ENCODE peak calls at places on chromosomes 1 and 21, in seven cellular contexts. Q is pancreas; B is CD8-positive, alpha-beta memory T cell; G is brain microvascular endothelial cell; Y is HL-60; I is psoas muscle; U is aorta. C is an unnamed sample.

GRCh38 chr1:91643431-91643830 is 142.8 kb downstream of the CDC7 start:
- DNase-seq in Y (no peak), I (no peak), G (no peak), Q (no peak), U (no peak), B (no peak), C (no peak)

GRCh38 chr1:19210772-19211549 is 895 bp upstream of the UBR4 start:
- DNase-seq in B (no peak), Q (no peak), U (no peak), Y (no peak), G (no peak), I (no peak), C (no peak)

GRCh38 chr1:119048624-119049404 is 60.7 kb upstream of the TBX15 start:
- DNase-seq in I (no peak), Y (no peak), B (no peak), U (no peak), Q (no peak), G (no peak), C (no peak)

GRCh38 chr1:246005067-246005466 is 502.0 kb downstream of the SMYD3 start:
- DNase-seq in G (peak; percentile 82), B (no peak), Y (no peak), I (no peak), U (no peak), Q (no peak), C (no peak)

GRCh38 chr1:47450606-47451005 is 12.8 kb downstream of the FOXD2 start:
- DNase-seq in Y (no peak), I (no peak), U (no peak), B (no peak), Q (no peak), G (no peak), C (no peak)

GRCh38 chr1:74506311-74506710 is 6.1 kb downstream of the LRRC53 start:
- DNase-seq in I (no peak), Y (no peak), G (no peak), U (no peak), B (no peak), Q (no peak), C (no peak)

GRCh38 chr1:54054438-54054749 is 986 bp downstream of the TCEANC2 start:
- DNase-seq in U (no peak), Y (no peak), Q (no peak), G (no peak), B (no peak), I (no peak), C (no peak)

GRCh38 chr1:234782057-234782800 is 172.3 kb upstream of the IRF2BP2 start:
- DNase-seq in I (no peak), Q (no peak), Y (no peak), G (no peak), U (no peak), B (no peak), C (no peak)

GRCh38 chr1:94942171-94943128 is 15.5 kb upstream of the CNN3 start:
- DNase-seq in G (no peak), Y (no peak), B (no peak), Q (no peak), U (no peak), I (no peak), C (no peak)

GRCh38 chr1:16015960-16016901 is 1.6 kb downstream of the HSPB7 start:
- DNase-seq in I (peak; percentile 95), U (peak; percentile 92), G (no peak), Q (peak; percentile 71), Y (no peak), B (no peak), C (no peak)

GRCh38 chr1:201598396-201598795 is 59.5 kb downstream of the NAV1 start:
- DNase-seq in Y (no peak), U (no peak), B (no peak), Q (no peak), G (no peak), I (no peak), C (no peak)

GRCh38 chr1:89863165-89863835 is 42.5 kb downstream of the LRRC8D start:
- DNase-seq in I (no peak), U (no peak), Q (no peak), B (no peak), Y (no peak), G (no peak), C (no peak)

GRCh38 chr1:12472798-12473551 is 145.0 kb downstream of the DHRS3 start:
- DNase-seq in Q (no peak), I (no peak), B (peak; percentile 14), U (no peak), Y (no peak), G (peak; percentile 50), C (no peak)

GRCh38 chr1:220483700-220484099 is 44.2 kb upstream of the MARK1 start:
- DNase-seq in I (no peak), Q (no peak), Y (no peak), G (no peak), U (no peak), B (no peak), C (no peak)

GRCh38 chr21:44054710-44055109 is 42.6 kb downstream of the TRAPPC10 start:
- DNase-seq in I (no peak), Y (no peak), G (peak; percentile 65), Q (no peak), B (no peak), U (no peak), C (no peak)

GRCh38 chr1:203512830-203513578 is 19.1 kb downstream of the OPTC start:
- DNase-seq in U (peak; percentile 79), B (no peak), Q (no peak), Y (peak; percentile 70), I (no peak), G (peak; percentile 93), C (peak; percentile 80)

GRCh38 chr1:186531561-186532165 is 70.7 kb upstream of the PDC start:
- DNase-seq in U (no peak), I (no peak), Q (no peak), B (no peak), Y (no peak), G (peak; percentile 85), C (no peak)

GRCh38 chr21:20329636-20330035 is 668.6 kb upstream of the NCAM2 start:
- DNase-seq in G (no peak), B (no peak), Y (no peak), Q (no peak), U (no peak), I (no peak), C (no peak)

GRCh38 chr1:15525043-15525958 is 1.3 kb upstream of the CASP9 start:
- DNase-seq in I (no peak), U (peak; percentile 33), B (no peak), G (no peak), Q (no peak), Y (peak; percentile 97), C (no peak)

GRCh38 chr1:230977781-230978490 is 725 bp downstream of the TTC13 start:
- DNase-seq in U (peak; percentile 81), G (no peak), Q (peak; percentile 79), B (peak; percentile 18), Y (no peak), I (peak; percentile 63), C (no peak)

GRCh38 chr1:236160540-236161127 is 18.3 kb downstream of the GPR137B start:
- DNase-seq in I (no peak), U (no peak), Y (no peak), Q (no peak), G (no peak), B (no peak), C (no peak)

GRCh38 chr1:66733348-66734017 is 18.8 kb upstream of the DYNLT5 start:
- DNase-seq in Q (no peak), I (no peak), Y (no peak), U (no peak), B (no peak), G (peak; percentile 14), C (no peak)

GRCh38 chr1:17551755-17552234 is 12.3 kb downstream of the ARHGEF10L start:
- DNase-seq in B (no peak), Y (no peak), Q (no peak), G (no peak), I (no peak), U (peak; percentile 86), C (no peak)

GRCh38 chr1:26021647-26022403 is at the start of gene EXTL1:
- DNase-seq in B (no peak), U (no peak), I (peak; percentile 87), Q (no peak), G (peak; percentile 40), Y (no peak), C (no peak)

GRCh38 chr1:222288056-222288455 is 259.8 kb downstream of the HHIPL2 start:
- DNase-seq in Q (no peak), Y (no peak), U (no peak), B (no peak), G (no peak), I (no peak), C (no peak)

GRCh38 chr1:214514032-214514818 is 37.2 kb downstream of the PTPN14 start:
- DNase-seq in B (no peak), G (no peak), Q (no peak), I (no peak), U (no peak), Y (no peak), C (no peak)

GRCh38 chr1:24912359-24913273 is 17.5 kb downstream of the RUNX3 start:
- DNase-seq in U (no peak), Y (no peak), Q (peak; percentile 33), I (peak; percentile 28), B (no peak), G (no peak), C (no peak)

GRCh38 chr1:67514299-67514698 is 84.1 kb upstream of the SERBP1 start:
- DNase-seq in I (no peak), G (no peak), B (no peak), Q (no peak), U (no peak), Y (no peak), C (no peak)

GRCh38 chr1:232751393-232752140 is 53.6 kb upstream of the MAP10 start:
- DNase-seq in G (no peak), U (no peak), Q (no peak), B (no peak), Y (no peak), I (no peak), C (no peak)

GRCh38 chr1:21628798-21629393 is 40.3 kb downstream of the RAP1GAP start:
- DNase-seq in Y (no peak), U (no peak), G (no peak), Q (no peak), B (no peak), I (no peak), C (no peak)
- H3K27me3 ChIP-seq in Y (peaks cover 3% of the 10 kb centered on the region), U (no peaks in the 10 kb centered on the region), G (peaks cover 9% of the 10 kb centered on the region), Q (no peaks in the 10 kb centered on the region), B (no peaks in the 10 kb centered on the region), I (peaks cover 34% of the 10 kb centered on the region), C (no peaks in the 10 kb centered on the region)

DNA sequence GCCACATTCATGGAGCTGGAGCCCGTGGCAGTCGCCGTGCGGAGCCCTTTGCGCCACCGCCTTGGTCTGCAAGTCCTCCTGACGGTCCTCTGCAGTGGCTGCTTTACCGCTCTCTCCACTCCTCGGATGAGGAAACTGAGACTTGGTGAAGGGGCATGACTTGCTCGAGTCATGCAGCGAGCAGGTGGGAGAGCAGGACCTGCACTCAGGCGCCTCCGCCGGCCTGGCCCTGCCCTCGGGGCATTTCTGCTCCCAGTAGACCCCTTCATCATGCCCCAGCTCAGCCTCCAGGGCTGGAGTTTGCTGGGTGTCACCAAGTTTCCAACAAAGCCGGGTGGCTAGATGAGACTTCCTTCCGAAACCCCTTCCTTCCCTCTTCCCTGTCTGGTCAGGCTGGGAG is 100.0 kb upstream of the TARDBP start:
- DNase-seq in U (no peak), Q (no peak), I (peak; percentile 34), G (no peak), B (no peak), Y (no peak), C (no peak)
- H3K27me3 ChIP-seq in U (no peaks in the 10 kb centered on the region), Q (no peaks in the 10 kb centered on the region), I (no peaks in the 10 kb centered on the region), G (peaks cover 10% of the 10 kb centered on the region), B (no peaks in the 10 kb centered on the region), Y (no peaks in the 10 kb centered on the region), C (no peaks in the 10 kb centered on the region)

GRCh38 chr1:1137256-1138045 is 21.6 kb upstream of the C1orf159 start:
- DNase-seq in I (no peak), Q (no peak), G (no peak), B (peak; percentile 67), Y (no peak), U (no peak), C (no peak)
- H3K27me3 ChIP-seq in I (peaks cover 18% of the 10 kb centered on the region), Q (no peaks in the 10 kb centered on the region), G (peaks cover 10% of the 10 kb centered on the region), B (no peaks in the 10 kb centered on the region), Y (peaks cover 6% of the 10 kb centered on the region), U (no peaks in the 10 kb centered on the region), C (no peaks in the 10 kb centered on the region)

GRCh38 chr1:29647581-29647980 is 411.3 kb downstream of the PTPRU start:
- DNase-seq in U (no peak), Y (no peak), G (no peak), B (no peak), Q (no peak), I (no peak), C (no peak)
- H3K27me3 ChIP-seq in U (no peaks in the 10 kb centered on the region), Y (no peaks in the 10 kb centered on the region), G (no peaks in the 10 kb centered on the region), B (no peaks in the 10 kb centered on the region), Q (no peaks in the 10 kb centered on the region), I (peaks cover 12% of the 10 kb centered on the region), C (no peaks in the 10 kb centered on the region)